ENCODE peak calls at places on chromosomes 4 and X, in seven cellular contexts. L is cardiac fibroblast; V is stimulated activated CD4-positive, alpha-beta T cell treated with anti-CD3 and anti-CD28 coated beads, Interleukin-15, amount 100 ng/mL, for 1 hour; R is Jurkat, Clone E6-1; U is naive thymus-derived CD8-positive, alpha-beta T cell; M is T-cell; C is kidney glomerular epithelial cell. K is an unnamed sample.

GRCh38 chr4:168618577-168619265 is 121.9 kb downstream of the PALLD start:
- DNase-seq in L (no peak), V (no peak), R (no peak), U (no peak), M (no peak), C (peak), K (no peak)

GRCh38 chrX:53445977-53446376 is 11.8 kb upstream of the HSD17B10 start:
- DNase-seq in L (peak), V (no peak), R (peak), U (peak), M (peak), C (no peak), K (no peak)

GRCh38 chr4:139950568-139950967 is 203.4 kb downstream of the MAML3 start:
- DNase-seq in L (peak), V (no peak), R (peak), U (no peak), M (no peak), C (no peak), K (no peak)

GRCh38 chrX:103356023-103356798 is at the start of gene TCEAL9:
- DNase-seq in L (peak), V (no peak), R (peak), U (no peak), M (no peak), C (peak), K (peak)

GRCh38 chr4:86924805-86925204 is 10.0 kb upstream of the AFF1 start:
- DNase-seq in L (peak), V (no peak), R (no peak), U (no peak), M (no peak), C (peak), K (no peak)

GRCh38 chrX:110665636-110666035 is 130.0 kb downstream of the CHRDL1 start:
- DNase-seq in L (peak), V (no peak), R (peak), U (no peak), M (no peak), C (no peak), K (peak)

GRCh38 chr4:26094076-26094475 is 180.1 kb downstream of the SMIM20 start:
- DNase-seq in L (no peak), V (no peak), R (no peak), U (no peak), M (no peak), C (no peak), K (no peak)

GRCh38 chrX:47644557-47645091 is 5.7 kb downstream of the ELK1 start:
- DNase-seq in L (peak), V (no peak), R (peak), U (no peak), M (no peak), C (no peak), K (no peak)

GRCh38 chr4:164615964-164616363 is 138.0 kb upstream of the SMIM31 start:
- DNase-seq in L (no peak), V (no peak), R (no peak), U (no peak), M (no peak), C (no peak), K (no peak)

GRCh38 chrX:31213941-31214340 is 142.1 kb upstream of the FTHL17 start:
- DNase-seq in L (no peak), V (no peak), R (peak), U (no peak), M (no peak), C (no peak), K (no peak)

GRCh38 chrX:120781416-120781815 is 94.2 kb downstream of the CT47B1 start:
- DNase-seq in L (peak), V (no peak), R (no peak), U (no peak), M (no peak), C (no peak), K (no peak)

GRCh38 chr4:1075809-1076524 is 37.4 kb downstream of the RNF212 start:
- DNase-seq in L (no peak), V (no peak), R (no peak), U (no peak), M (no peak), C (no peak), K (no peak)

GRCh38 chr4:163949976-163950601 is 455.6 kb downstream of the TMA16 start:
- DNase-seq in L (no peak), V (no peak), R (no peak), U (no peak), M (no peak), C (no peak), K (no peak)

K was measured in stromal cell of bone marrow.